ENCODE peak calls at places on chromosomes 7 and 10, in six cellular contexts. I, S, Z, R, A and P are unnamed samples.

GRCh38 chr7:72101444-72101843 is 310.7 kb downstream of the CALN1 start:
- DNase-seq in I (no peak), S (no peak), Z (no peak), R (no peak), A (no peak), P (no peak)

GRCh38 chr7:106947244-106947728 is 82.2 kb downstream of the PIK3CG start:
- DNase-seq in I (peak; percentile 33), S (peak; percentile 92), Z (peak; percentile 19), R (peak; percentile 77), A (peak; percentile 75), P (peak; percentile 52)

GRCh38 chr10:119113805-119114732 is 10.2 kb downstream of the DENND10 start:
- DNase-seq in I (no peak), S (no peak), Z (no peak), R (peak; percentile 82), A (peak; percentile 65), P (no peak)

GRCh38 chr10:43905502-43906236 is 257.0 kb upstream of the ZNF32 start:
- DNase-seq in I (no peak), S (no peak), Z (no peak), R (no peak), A (no peak), P (no peak)

GRCh38 chr10:78754269-78755074 is 314.3 kb upstream of the ZMIZ1 start:
- DNase-seq in I (no peak), S (no peak), Z (no peak), R (peak; percentile 78), A (no peak), P (no peak)

GRCh38 chr7:76358053-76358477 is 726 bp downstream of the YWHAG start:
- DNase-seq in I (peak; percentile 50), S (peak; percentile 64), Z (no peak), R (peak; percentile 79), A (peak; percentile 32), P (peak; percentile 34)

GRCh38 chr7:26863504-26864308 is 684 bp downstream of the SKAP2 start:
- DNase-seq in I (peak; percentile 43), S (peak; percentile 57), Z (no peak), R (no peak), A (peak; percentile 47), P (no peak)

GRCh38 chr10:31064334-31064733 is 32.7 kb upstream of the ZNF438 start:
- DNase-seq in I (no peak), S (no peak), Z (no peak), R (peak; percentile 15), A (peak; percentile 21), P (no peak)

GRCh38 chr10:71431945-71432905 is 35.5 kb downstream of the CDH23 start:
- DNase-seq in I (no peak), S (no peak), Z (peak; percentile 2), R (no peak), A (no peak), P (no peak)

GRCh38 chr7:26198133-26198780 is 2.3 kb downstream of the HNRNPA2B1 start:
- DNase-seq in I (peak; percentile 66), S (peak; percentile 60), Z (no peak), R (peak; percentile 47), A (peak; percentile 40), P (no peak)

GRCh38 chr10:209357-209756 is 74.1 kb downstream of the ZMYND11 start:
- DNase-seq in I (no peak), S (no peak), Z (no peak), R (no peak), A (peak; percentile 29), P (no peak)

GRCh38 chr7:33831389-33832118 is 73.8 kb upstream of the BMPER start:
- DNase-seq in I (no peak), S (no peak), Z (no peak), R (no peak), A (peak; percentile 45), P (no peak)

GRCh38 chr10:91194497-91195179 is 25.8 kb upstream of the PCGF5 start:
- DNase-seq in I (no peak), S (no peak), Z (no peak), R (no peak), A (no peak), P (no peak)

GRCh38 chr7:11452491-11452890 is 379.5 kb downstream of the THSD7A start:
- DNase-seq in I (no peak), S (no peak), Z (no peak), R (no peak), A (no peak), P (no peak)

DNA sequence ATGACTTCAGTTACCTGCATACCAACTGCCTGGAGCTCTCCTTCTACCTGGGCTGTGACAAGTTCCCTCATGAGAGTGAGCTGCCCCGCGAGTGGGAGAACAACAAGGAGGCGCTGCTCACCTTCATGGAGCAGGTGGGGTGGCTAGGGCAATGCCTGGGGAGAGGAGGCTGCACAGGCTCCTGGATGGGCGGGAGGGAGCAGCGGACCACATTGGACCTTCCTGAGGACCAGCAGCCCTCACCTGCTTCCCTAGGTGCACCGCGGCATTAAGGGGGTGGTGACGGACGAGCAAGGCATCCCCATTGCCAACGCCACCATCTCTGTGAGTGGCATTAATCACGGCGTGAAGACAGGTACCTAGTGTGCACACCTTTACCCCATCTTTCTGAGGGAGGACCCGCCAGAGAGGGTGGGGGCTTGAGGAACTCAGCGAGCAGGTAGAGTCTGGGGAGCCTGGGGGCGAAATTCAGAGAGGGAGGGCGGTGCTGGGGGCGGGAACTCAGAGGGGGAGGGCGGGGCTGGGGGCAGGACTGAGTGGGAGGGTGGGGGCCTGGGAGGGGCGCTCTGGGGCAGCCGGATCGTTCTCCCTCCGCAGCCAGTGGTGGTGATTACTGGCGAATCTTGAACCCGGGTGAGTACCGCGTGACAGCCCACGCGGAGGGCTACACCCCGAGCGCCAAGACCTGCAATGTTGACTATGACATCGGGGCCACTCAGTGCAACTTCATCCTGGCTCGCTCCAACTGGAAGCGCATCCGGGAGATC is 9.0 kb downstream of the AEBP1 start:
- DNase-seq in I (no peak), S (no peak), Z (no peak), R (no peak), A (no peak), P (no peak)
- H3K4me3 ChIP-seq in I (no peak overlapping the region), S (no peak overlapping the region), Z (no peak overlapping the region), R (no peak overlapping the region), A (no peak overlapping the region), P (no peak overlapping the region)

DNA sequence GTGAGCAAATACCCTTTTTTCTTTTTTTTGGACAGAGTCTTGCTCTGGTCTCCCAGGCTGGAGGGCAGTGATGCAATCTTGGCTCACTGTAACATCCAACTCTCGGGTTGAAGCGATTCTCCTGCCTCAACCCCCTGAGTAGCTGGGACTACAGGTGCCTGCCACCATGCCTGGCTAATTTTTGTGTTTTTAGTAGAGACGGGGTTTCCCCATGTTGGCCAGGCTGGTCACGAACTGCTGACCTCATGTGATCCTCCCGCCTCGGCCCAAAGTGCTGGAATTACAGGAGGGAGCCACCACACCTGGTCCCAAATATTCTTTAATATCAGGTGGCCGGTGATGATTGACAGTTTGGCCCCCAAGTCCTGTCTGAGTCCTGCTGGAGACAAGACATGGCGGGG is 6.6 kb downstream of the LAT2 start:
- DNase-seq in I (no peak), S (peak; percentile 59), Z (no peak), R (no peak), A (no peak), P (no peak)
- H3K4me3 ChIP-seq in I (no peak overlapping the region), S (no peak overlapping the region), Z (no peak overlapping the region), R (no peak overlapping the region), A (no peak overlapping the region), P (no peak overlapping the region)

DNA sequence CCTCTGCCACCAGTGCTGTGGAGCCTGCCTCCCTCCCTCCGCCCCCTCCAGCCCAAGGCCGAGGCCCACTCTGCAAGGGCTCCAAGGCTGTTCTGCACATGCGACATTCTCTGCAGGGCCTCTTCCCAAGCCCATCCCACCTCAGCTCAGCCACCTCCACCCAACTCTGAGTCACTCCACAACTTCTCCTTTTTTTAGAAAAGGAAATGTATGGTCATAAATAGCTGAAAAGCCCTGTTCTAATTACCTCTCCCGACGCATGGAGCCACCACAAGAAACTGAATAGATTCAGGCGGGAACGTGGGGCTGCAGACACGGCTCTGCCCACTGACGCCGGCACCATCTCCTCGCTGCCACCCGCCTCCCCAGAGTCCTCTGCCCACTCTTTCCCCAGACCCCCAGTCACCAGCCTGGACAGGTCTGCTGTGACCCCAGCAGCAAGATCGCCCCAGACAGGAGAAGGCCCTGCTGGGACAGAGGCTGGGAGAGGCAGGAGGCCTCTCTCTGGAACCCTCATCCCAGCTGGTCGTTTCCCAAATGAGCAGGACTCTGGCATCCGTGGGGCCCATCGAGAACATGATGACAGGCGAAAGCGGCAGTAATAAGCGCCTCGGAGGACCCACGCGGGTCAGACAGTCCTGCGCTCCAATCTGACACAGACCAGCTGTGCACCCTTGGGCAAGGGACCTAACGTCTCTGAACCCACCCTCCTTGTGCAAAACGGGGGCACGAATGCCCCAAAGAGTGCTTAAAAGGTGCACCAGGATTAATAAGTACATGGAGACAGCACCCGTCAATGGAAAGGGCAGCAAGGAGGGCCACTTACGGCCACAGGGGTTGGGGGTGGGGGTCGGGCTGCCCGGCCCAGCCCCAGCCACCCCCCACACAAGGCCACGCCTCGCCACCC is 213.7 kb downstream of the MAD1L1 start:
- DNase-seq in I (no peak), S (no peak), Z (no peak), R (peak; percentile 82), A (peak; percentile 55), P (no peak)
- H3K4me3 ChIP-seq in I (no peak overlapping the region), S (no peak overlapping the region), Z (no peak overlapping the region), R (no peak overlapping the region), A (no peak overlapping the region), P (no peak overlapping the region)

DNA sequence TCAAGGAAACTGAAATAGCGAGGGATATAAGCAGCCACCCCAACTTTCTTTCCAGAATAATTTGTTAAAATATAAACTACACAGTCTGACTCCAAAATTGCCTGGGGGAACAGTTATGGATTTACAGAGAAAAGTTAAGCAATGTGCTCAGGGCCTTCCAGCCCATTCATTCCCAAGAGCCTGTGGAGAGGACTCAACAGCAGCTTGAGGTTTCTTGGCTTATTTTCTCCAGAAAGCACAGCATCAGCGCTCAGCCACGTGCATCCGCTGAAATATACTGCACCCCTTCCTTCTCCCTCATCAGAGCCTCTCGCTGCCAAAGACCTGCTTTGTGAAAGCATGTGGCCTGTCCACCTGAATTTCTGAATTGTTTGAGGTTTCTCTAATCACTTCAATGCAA is 375.2 kb upstream of the VWC2 start:
- DNase-seq in I (no peak), S (no peak), Z (no peak), R (no peak), A (no peak), P (no peak)
- H3K4me3 ChIP-seq in I (no peak overlapping the region), S (no peak overlapping the region), Z (no peak overlapping the region), R (no peak overlapping the region), A (no peak overlapping the region), P (no peak overlapping the region)

DNA sequence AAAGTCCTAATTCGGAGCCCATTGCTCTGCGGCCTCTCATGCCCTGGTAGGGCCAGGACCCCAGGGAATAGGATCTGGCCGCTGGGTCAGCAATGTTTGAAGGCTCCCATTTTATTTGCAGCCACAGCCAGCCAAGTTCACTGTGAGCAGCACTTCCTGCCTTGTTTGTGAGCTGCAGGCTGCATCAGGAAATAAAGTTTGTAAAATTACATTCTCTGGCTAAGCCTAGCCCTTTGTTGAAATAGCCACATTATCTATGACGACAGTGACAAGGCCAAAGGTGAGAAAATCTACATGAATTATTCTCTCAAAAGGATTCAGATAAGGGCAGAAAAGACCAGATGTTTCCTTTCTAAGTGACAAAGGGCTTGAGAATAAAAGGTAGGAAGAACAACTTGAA is 23.7 kb upstream of the ITGB1 start:
- DNase-seq in I (peak; percentile 31), S (peak; percentile 37), Z (peak; percentile 54), R (peak; percentile 62), A (peak; percentile 27), P (peak; percentile 48)
- H3K4me3 ChIP-seq in I (no peak overlapping the region), S (no peak overlapping the region), Z (no peak overlapping the region), R (no peak overlapping the region), A (no peak overlapping the region), P (no peak overlapping the region)